ENCODE peak calls at places on chromosomes 11 and 22, in six cellular contexts. One of them, this sample, is unnamed.

GRCh38 chr11:87437844-87438223 is 400.1 kb downstream of the TMEM135 start:
- DNase-seq in NCI-H2081: no peak
- DNase-seq in activated CD8-positive, alpha-beta memory T cell treated with anti-CD3 and anti-CD28 coated beads for 4 hours: no peak
- DNase-seq in H7: no peak
- DNase-seq in anterior cingulate cortex: no peak
- DNase-seq in uterus: no peak
- DNase-seq in this sample: no peak

GRCh38 chr11:57514538-57515331 is 767 bp downstream of the SLC43A1 start:
- DNase-seq in anterior cingulate cortex: peak
- DNase-seq in activated CD8-positive, alpha-beta memory T cell treated with anti-CD3 and anti-CD28 coated beads for 4 hours: no peak
- DNase-seq in NCI-H2081: peak
- DNase-seq in H7: peak
- DNase-seq in uterus: peak
- DNase-seq in this sample: peak

GRCh38 chr22:29842740-29843139 is 4.7 kb upstream of the ASCC2 start:
- DNase-seq in activated CD8-positive, alpha-beta memory T cell treated with anti-CD3 and anti-CD28 coated beads for 4 hours: no peak
- DNase-seq in NCI-H2081: no peak
- DNase-seq in anterior cingulate cortex: no peak
- DNase-seq in H7: no peak
- DNase-seq in uterus: no peak
- DNase-seq in this sample: peak

GRCh38 chr11:93986716-93987115 is 34.4 kb upstream of the HEPHL1 start:
- DNase-seq in uterus: no peak
- DNase-seq in activated CD8-positive, alpha-beta memory T cell treated with anti-CD3 and anti-CD28 coated beads for 4 hours: no peak
- DNase-seq in NCI-H2081: peak
- DNase-seq in anterior cingulate cortex: no peak
- DNase-seq in H7: no peak
- DNase-seq in this sample: no peak

GRCh38 chr11:2801711-2802388 is 83.7 kb downstream of the CDKN1C start:
- DNase-seq in anterior cingulate cortex: no peak
- DNase-seq in uterus: peak
- DNase-seq in activated CD8-positive, alpha-beta memory T cell treated with anti-CD3 and anti-CD28 coated beads for 4 hours: no peak
- DNase-seq in H7: no peak
- DNase-seq in NCI-H2081: no peak
- DNase-seq in this sample: no peak

GRCh38 chr11:134233729-134234179 is 9.3 kb downstream of the VPS26B start:
- DNase-seq in anterior cingulate cortex: no peak
- DNase-seq in activated CD8-positive, alpha-beta memory T cell treated with anti-CD3 and anti-CD28 coated beads for 4 hours: no peak
- DNase-seq in NCI-H2081: no peak
- DNase-seq in H7: no peak
- DNase-seq in uterus: no peak
- DNase-seq in this sample: no peak

GRCh38 chr11:112784323-112785073 is 176.7 kb upstream of the NCAM1 start:
- DNase-seq in H7: peak
- DNase-seq in uterus: peak
- DNase-seq in activated CD8-positive, alpha-beta memory T cell treated with anti-CD3 and anti-CD28 coated beads for 4 hours: no peak
- DNase-seq in anterior cingulate cortex: peak
- DNase-seq in NCI-H2081: no peak
- DNase-seq in this sample: no peak

GRCh38 chr11:79404325-79404724 is 36.5 kb downstream of the TENM4 start:
- DNase-seq in H7: no peak
- DNase-seq in activated CD8-positive, alpha-beta memory T cell treated with anti-CD3 and anti-CD28 coated beads for 4 hours: no peak
- DNase-seq in uterus: peak
- DNase-seq in NCI-H2081: no peak
- DNase-seq in anterior cingulate cortex: no peak
- DNase-seq in this sample: no peak

GRCh38 chr11:79173615-79174014 is 267.2 kb downstream of the TENM4 start:
- DNase-seq in anterior cingulate cortex: peak
- DNase-seq in NCI-H2081: no peak
- DNase-seq in activated CD8-positive, alpha-beta memory T cell treated with anti-CD3 and anti-CD28 coated beads for 4 hours: no peak
- DNase-seq in H7: no peak
- DNase-seq in uterus: peak
- DNase-seq in this sample: peak

GRCh38 chr22:17931400-17931825 is 92.9 kb downstream of the MICAL3 start:
- DNase-seq in uterus: no peak
- DNase-seq in anterior cingulate cortex: no peak
- DNase-seq in H7: no peak
- DNase-seq in activated CD8-positive, alpha-beta memory T cell treated with anti-CD3 and anti-CD28 coated beads for 4 hours: no peak
- DNase-seq in NCI-H2081: no peak
- DNase-seq in this sample: no peak

GRCh38 chr11:130301002-130301401 is 13.7 kb downstream of the ZBTB44 start:
- DNase-seq in activated CD8-positive, alpha-beta memory T cell treated with anti-CD3 and anti-CD28 coated beads for 4 hours: no peak
- DNase-seq in anterior cingulate cortex: no peak
- DNase-seq in H7: no peak
- DNase-seq in uterus: no peak
- DNase-seq in NCI-H2081: no peak
- DNase-seq in this sample: no peak

GRCh38 chr22:37167176-37167980 is 17.7 kb upstream of the IL2RB start:
- DNase-seq in activated CD8-positive, alpha-beta memory T cell treated with anti-CD3 and anti-CD28 coated beads for 4 hours: no peak
- DNase-seq in NCI-H2081: no peak
- DNase-seq in H7: no peak
- DNase-seq in anterior cingulate cortex: no peak
- DNase-seq in uterus: no peak
- DNase-seq in this sample: no peak

GRCh38 chr11:104965735-104966134 is 2.6 kb downstream of the CASP4 start:
- DNase-seq in activated CD8-positive, alpha-beta memory T cell treated with anti-CD3 and anti-CD28 coated beads for 4 hours: no peak
- DNase-seq in H7: no peak
- DNase-seq in NCI-H2081: no peak
- DNase-seq in anterior cingulate cortex: no peak
- DNase-seq in uterus: no peak
- DNase-seq in this sample: no peak